ENCODE peak calls at places on chromosomes 12 and 14, in nine cellular contexts. H is heart left ventricle, F is IMR-90, B is PC-3, M is suprapubic skin, R is SK-N-SH, S is pancreas, J is PC-9, K is esophagus squamous epithelium. W is an unnamed sample.

GRCh38 chr14:60356921-60357550 is 108.0 kb downstream of the PPM1A start:
- DNase-seq in H (no peak), F (no peak), B (no peak), M (no peak), R (peak), S (no peak), J (no peak), K (no peak), W (no peak)

GRCh38 chr12:90079811-90080210 is 371.2 kb upstream of the ATP2B1 start:
- DNase-seq in H (no peak), F (no peak), B (no peak), M (no peak), R (no peak), S (no peak), J (no peak), K (no peak), W (no peak)

GRCh38 chr14:76323331-76324050 is 52.4 kb upstream of the ESRRB start:
- DNase-seq in H (no peak), F (no peak), B (no peak), M (no peak), R (no peak), S (no peak), J (no peak), K (no peak), W (no peak)

GRCh38 chr12:52041695-52042123 is 9.5 kb upstream of the NR4A1 start:
- DNase-seq in H (peak), F (peak), B (no peak), M (no peak), R (no peak), S (peak), J (no peak), K (no peak), W (no peak)

GRCh38 chr12:64525461-64526160 is 73.7 kb downstream of the TBK1 start:
- DNase-seq in H (no peak), F (no peak), B (no peak), M (no peak), R (no peak), S (no peak), J (no peak), K (no peak), W (no peak)

GRCh38 chr12:56143870-56144269 is 8.5 kb upstream of the MYL6B start:
- DNase-seq in H (no peak), F (no peak), B (no peak), M (no peak), R (no peak), S (no peak), J (no peak), K (no peak), W (no peak)

GRCh38 chr12:4215862-4216541 is 57.6 kb upstream of the CCND2 start:
- DNase-seq in H (no peak), F (no peak), B (peak), M (no peak), R (no peak), S (no peak), J (no peak), K (no peak), W (peak)

GRCh38 chr12:112000806-112001205 is 12.2 kb downstream of the TMEM116 start:
- DNase-seq in H (no peak), F (no peak), B (no peak), M (no peak), R (no peak), S (no peak), J (no peak), K (no peak), W (no peak)

GRCh38 chr12:120820885-120821510 is 83.2 kb downstream of the SPPL3 start:
- DNase-seq in H (no peak), F (no peak), B (no peak), M (no peak), R (no peak), S (no peak), J (no peak), K (no peak), W (no peak)

GRCh38 chr12:132926417-132926833 is 29.7 kb downstream of the ZNF605 start:
- DNase-seq in H (no peak), F (no peak), B (no peak), M (no peak), R (no peak), S (no peak), J (no peak), K (no peak), W (no peak)

GRCh38 chr12:132488127-132489077 is 1.5 kb upstream of the FBRSL1 start:
- DNase-seq in H (peak), F (no peak), B (no peak), M (no peak), R (no peak), S (no peak), J (no peak), K (no peak), W (no peak)

GRCh38 chr14:32784408-32784807 is 154.3 kb upstream of the NPAS3 start:
- DNase-seq in H (no peak), F (no peak), B (no peak), M (no peak), R (no peak), S (no peak), J (no peak), K (no peak), W (no peak)

GRCh38 chr14:68682166-68683103 is 110.4 kb downstream of the ZFP36L1 start:
- DNase-seq in H (no peak), F (peak), B (peak), M (no peak), R (no peak), S (no peak), J (peak), K (no peak), W (peak)

GRCh38 chr12:123011701-123012100 is 31.2 kb downstream of the ARL6IP4 start:
- DNase-seq in H (no peak), F (no peak), B (no peak), M (no peak), R (no peak), S (no peak), J (no peak), K (no peak), W (no peak)

GRCh38 chr12:127125607-127126259 is 1141.2 kb upstream of the TMEM132C start:
- DNase-seq in H (no peak), F (peak), B (peak), M (no peak), R (no peak), S (no peak), J (peak), K (no peak), W (peak)

GRCh38 chr12:104680070-104680469 is 223.3 kb downstream of the CHST11 start:
- DNase-seq in H (no peak), F (peak), B (peak), M (no peak), R (peak), S (no peak), J (no peak), K (no peak), W (no peak)

GRCh38 chr14:34650786-34651584 is 21.0 kb upstream of the SNX6 start:
- DNase-seq in H (no peak), F (peak), B (peak), M (peak), R (no peak), S (no peak), J (peak), K (no peak), W (peak)

GRCh38 chr12:131327521-131328488 is 374.1 kb downstream of the ADGRD1 start:
- DNase-seq in H (no peak), F (no peak), B (no peak), M (no peak), R (peak), S (no peak), J (no peak), K (no peak), W (no peak)
- H3K27ac ChIP-seq in H (no peak), F (no peak), B (no peak), M (no peak), R (no peak), S (no peak), J (no peak), K (no peak), W (no peak)

DNA sequence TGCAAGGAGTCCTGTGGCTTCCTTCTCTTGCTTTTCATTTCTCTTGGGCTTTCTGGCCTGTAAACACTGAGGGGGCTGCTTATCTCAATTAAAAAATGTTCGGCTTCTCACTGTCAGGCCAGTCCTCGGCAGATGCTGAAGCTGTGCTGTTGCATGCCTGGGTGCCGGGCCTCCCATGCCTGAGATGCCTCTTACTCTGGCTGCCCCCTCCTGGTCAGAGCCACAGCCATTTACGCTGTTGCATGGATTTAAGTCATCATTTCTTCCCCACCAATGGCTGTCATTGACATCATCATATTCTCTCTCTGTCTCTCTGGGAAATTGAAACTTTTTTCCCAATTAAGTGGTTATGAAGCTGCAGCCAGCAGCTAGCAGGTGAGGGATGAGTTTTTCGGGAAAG is 53.7 kb downstream of the FOXN4 start:
- DNase-seq in H (no peak), F (peak), B (peak), M (no peak), R (no peak), S (no peak), J (no peak), K (no peak), W (no peak)
- TF ChIP-seq CTCF in H (no peak), F (peak), B (peak), M (no peak), R (no peak), S (no peak), J (peak), K (no peak), W (no peak)

GRCh38 chr12:50740307-50740706 is 23.6 kb upstream of the ATF1 start:
- DNase-seq in H (no peak), F (no peak), B (no peak), M (no peak), R (no peak), S (no peak), J (no peak), K (no peak), W (no peak)
- H3K27ac ChIP-seq in H (no peak), F (no peak), B (no peak), M (no peak), R (no peak), S (no peak), J (no peak), K (no peak), W (peak)

GRCh38 chr12:124034297-124034696 is 61.3 kb downstream of the ZNF664 start:
- DNase-seq in H (no peak), F (no peak), B (no peak), M (no peak), R (no peak), S (no peak), J (no peak), K (no peak), W (no peak)
- TF ChIP-seq CTCF in H (no peak), F (no peak), B (no peak), M (no peak), R (no peak), S (no peak), J (no peak), K (no peak), W (no peak)

W was measured in RWPE1.